ENCODE peak calls at places on chromosomes 16 and 17, in seven cellular contexts. O, P, N, B, L, Q and S are unnamed samples.

GRCh38 chr16:29963021-29963743 is 1.3 kb downstream of the TMEM219 start:
- DNase-seq in O (no peak), P (no peak), N (no peak), B (no peak), L (no peak), Q (no peak), S (no peak)

GRCh38 chr17:16929281-16929680 is 42.6 kb downstream of the TNFRSF13B start:
- DNase-seq in O (no peak), P (no peak), N (no peak), B (no peak), L (no peak), Q (no peak), S (no peak)

GRCh38 chr16:30570621-30571443 is 682 bp downstream of the ZNF688 start:
- DNase-seq in O (peak; percentile 23), P (peak; percentile 29), N (no peak), B (peak; percentile 56), L (peak; percentile 51), Q (no peak), S (no peak)

GRCh38 chr16:81786868-81787267 is 7.8 kb downstream of the PLCG2 start:
- DNase-seq in O (no peak), P (no peak), N (no peak), B (no peak), L (no peak), Q (no peak), S (no peak)

GRCh38 chr16:80040814-80041213 is 440.3 kb upstream of the MAF start:
- DNase-seq in O (no peak), P (no peak), N (no peak), B (no peak), L (no peak), Q (no peak), S (no peak)

GRCh38 chr17:77354721-77355455 is 214.1 kb downstream of the SEC14L1 start:
- DNase-seq in O (no peak), P (peak; percentile 82), N (no peak), B (peak; percentile 87), L (peak; percentile 3), Q (no peak), S (peak; percentile 52)

GRCh38 chr17:82787081-82787848 is 35.4 kb downstream of the TBCD start:
- DNase-seq in O (no peak), P (no peak), N (no peak), B (no peak), L (no peak), Q (no peak), S (no peak)

GRCh38 chr17:20955437-20956323 is 87.1 kb downstream of the USP22 start:
- DNase-seq in O (no peak), P (peak; percentile 23), N (no peak), B (no peak), L (no peak), Q (no peak), S (no peak)

GRCh38 chr16:21301168-21301894 is 23.2 kb upstream of the CRYM start:
- DNase-seq in O (peak; percentile 47), P (peak; percentile 89), N (no peak), B (peak; percentile 83), L (peak; percentile 76), Q (peak; percentile 31), S (peak; percentile 71)

GRCh38 chr16:78607465-78607864 is 508.0 kb downstream of the WWOX start:
- DNase-seq in O (no peak), P (no peak), N (no peak), B (no peak), L (no peak), Q (no peak), S (no peak)

GRCh38 chr17:34556384-34556783 is 23.0 kb upstream of the TMEM132E start:
- DNase-seq in O (peak; percentile 16), P (peak; percentile 28), N (no peak), B (no peak), L (no peak), Q (no peak), S (no peak)